ENCODE peak calls at places on chromosome 7, in nine cellular contexts. O, A, D, F, L, Z, K, J and G are unnamed samples.
A peak's percentile ranks its signal among the peaks of the same experiment; 100 is the strongest.

GRCh38 chr7:136528329-136528728 is 340.1 kb upstream of the CHRM2 start:
- DNase-seq in O (no peak), A (no peak), D (peak; percentile 88), F (peak; percentile 18), L (peak; percentile 0), Z (no peak), K (peak; percentile 66), J (peak; percentile 24), G (peak; percentile 65)

GRCh38 chr7:86025807-86026206 is 617.9 kb upstream of the GRM3 start:
- DNase-seq in O (no peak), A (no peak), D (no peak), F (no peak), L (no peak), Z (no peak), K (no peak), J (no peak), G (no peak)

GRCh38 chr7:52959336-52959735 is 76.1 kb upstream of the POM121L12 start:
- DNase-seq in O (no peak), A (no peak), D (no peak), F (no peak), L (no peak), Z (no peak), K (no peak), J (no peak), G (no peak)

GRCh38 chr7:121605297-121605640 is 209.2 kb upstream of the FAM3C start:
- DNase-seq in O (no peak), A (peak; percentile 11), D (peak; percentile 6), F (peak; percentile 5), L (no peak), Z (no peak), K (peak; percentile 28), J (peak; percentile 45), G (peak; percentile 57)

GRCh38 chr7:56483153-56483552 is 366.9 kb upstream of the NUPR2 start:
- DNase-seq in O (no peak), A (no peak), D (no peak), F (no peak), L (no peak), Z (no peak), K (no peak), J (no peak), G (no peak)

GRCh38 chr7:91165846-91166230 is 98.4 kb upstream of the FZD1 start:
- DNase-seq in O (no peak), A (no peak), D (peak; percentile 14), F (no peak), L (no peak), Z (no peak), K (no peak), J (no peak), G (no peak)

GRCh38 chr7:151426906-151427704 is 12.8 kb downstream of the CRYGN start:
- DNase-seq in O (no peak), A (no peak), D (no peak), F (no peak), L (no peak), Z (no peak), K (no peak), J (no peak), G (no peak)

GRCh38 chr7:81273601-81274397 is 354.9 kb upstream of the SEMA3C start:
- DNase-seq in O (no peak), A (no peak), D (no peak), F (no peak), L (no peak), Z (no peak), K (no peak), J (no peak), G (no peak)

GRCh38 chr7:155291045-155291530 is 6.6 kb upstream of the INSIG1 start:
- DNase-seq in O (no peak), A (no peak), D (peak; percentile 66), F (peak; percentile 44), L (no peak), Z (no peak), K (peak; percentile 87), J (peak; percentile 69), G (peak; percentile 32)

GRCh38 chr7:1144269-1144771 is 15.7 kb downstream of the ZFAND2A start:
- DNase-seq in O (no peak), A (no peak), D (no peak), F (peak; percentile 49), L (no peak), Z (no peak), K (peak; percentile 14), J (peak; percentile 29), G (peak; percentile 39)

GRCh38 chr7:91164948-91165845 is 99.0 kb upstream of the FZD1 start:
- DNase-seq in O (no peak), A (no peak), D (peak; percentile 88), F (peak; percentile 74), L (no peak), Z (no peak), K (peak; percentile 55), J (peak; percentile 65), G (peak; percentile 91)

GRCh38 chr7:44275829-44276570 is 49.4 kb downstream of the CAMK2B start:
- DNase-seq in O (peak; percentile 52), A (peak; percentile 82), D (no peak), F (no peak), L (no peak), Z (no peak), K (no peak), J (no peak), G (no peak)

DNA sequence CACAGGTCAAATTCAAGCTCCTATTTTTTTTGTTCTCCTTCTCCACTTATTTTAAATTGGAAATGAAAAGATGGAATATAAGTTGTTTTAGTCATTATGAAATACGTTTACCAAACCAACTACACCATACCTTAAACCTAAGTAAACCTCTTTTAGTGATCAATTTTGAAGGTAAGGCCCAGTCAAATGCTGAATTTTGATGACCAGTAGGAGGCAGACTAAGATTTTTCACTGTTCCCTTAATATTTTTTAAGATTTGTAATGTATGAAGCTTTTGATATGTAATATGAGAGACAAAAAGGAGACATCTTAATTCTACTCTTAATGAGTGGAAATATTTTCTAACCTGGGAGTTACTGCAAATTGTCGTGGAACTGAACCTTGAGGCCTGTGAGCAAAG is 311.6 kb downstream of the EXOC4 start:
- DNase-seq in O (no peak), A (no peak), D (no peak), F (no peak), L (no peak), Z (no peak), K (no peak), J (no peak), G (no peak)
- TF ChIP-seq CTCF in O (peak; percentile 31), A (peak; percentile 26), D (no peak), F (no peak), L (no peak), Z (no peak), K (no peak), J (no peak), G (peak; percentile 2)

GRCh38 chr7:3021825-3022224 is 21.8 kb downstream of the CARD11 start:
- DNase-seq in O (no peak), A (no peak), D (no peak), F (no peak), L (no peak), Z (no peak), K (no peak), J (no peak), G (no peak)
- TF ChIP-seq CTCF in O (no peak), A (no peak), D (no peak), F (no peak), L (no peak), Z (no peak), K (no peak), J (no peak), G (no peak)

DNA sequence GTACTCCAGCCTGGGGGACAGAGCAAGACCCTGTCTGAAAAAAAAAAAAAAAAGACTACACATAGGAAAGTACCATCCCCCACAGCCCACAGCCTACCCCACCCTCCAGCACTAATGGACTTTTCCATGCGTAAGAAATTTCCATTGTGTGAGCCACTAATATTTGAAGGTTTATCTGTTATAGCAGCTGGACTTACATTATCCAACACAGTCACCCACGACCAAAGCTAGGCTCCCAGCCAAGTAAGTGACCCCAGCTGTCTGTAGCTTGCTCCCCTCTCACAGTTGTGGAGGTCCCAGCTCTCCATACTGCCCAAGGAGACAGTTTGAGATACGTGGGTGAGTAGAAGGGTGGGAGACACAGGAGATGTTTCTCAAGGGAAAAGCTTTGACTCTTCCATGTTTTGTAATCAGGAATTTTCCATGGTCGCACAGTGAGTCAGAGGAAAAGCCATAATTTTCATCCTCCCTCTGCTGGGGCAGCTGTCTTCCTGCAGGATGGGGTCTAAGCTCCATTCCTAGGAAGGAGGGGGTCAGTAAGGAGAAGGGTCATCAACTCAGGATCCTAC is 57.4 kb downstream of the CAV1 start:
- DNase-seq in O (no peak), A (no peak), D (peak; percentile 74), F (peak; percentile 11), L (no peak), Z (no peak), K (peak; percentile 41), J (peak; percentile 61), G (no peak)
- TF ChIP-seq CTCF in O (no peak), A (peak; percentile 43), D (peak; percentile 42), F (no peak), L (no peak), Z (no peak), K (no peak), J (peak; percentile 78), G (peak; percentile 3)

GRCh38 chr7:64639267-64640001 is 26.5 kb upstream of the ZNF107 start:
- DNase-seq in O (no peak), A (no peak), D (no peak), F (no peak), L (no peak), Z (no peak), K (no peak), J (no peak), G (peak; percentile 79)
- TF ChIP-seq CTCF in O (no peak), A (no peak), D (no peak), F (no peak), L (peak; percentile 34), Z (no peak), K (no peak), J (no peak), G (no peak)

GRCh38 chr7:139168480-139168879 is 59.0 kb upstream of the ZC3HAV1 start:
- DNase-seq in O (no peak), A (no peak), D (no peak), F (no peak), L (no peak), Z (no peak), K (no peak), J (no peak), G (no peak)
- TF ChIP-seq CTCF in O (no peak), A (no peak), D (no peak), F (no peak), L (no peak), Z (no peak), K (no peak), J (no peak), G (no peak)

DNA sequence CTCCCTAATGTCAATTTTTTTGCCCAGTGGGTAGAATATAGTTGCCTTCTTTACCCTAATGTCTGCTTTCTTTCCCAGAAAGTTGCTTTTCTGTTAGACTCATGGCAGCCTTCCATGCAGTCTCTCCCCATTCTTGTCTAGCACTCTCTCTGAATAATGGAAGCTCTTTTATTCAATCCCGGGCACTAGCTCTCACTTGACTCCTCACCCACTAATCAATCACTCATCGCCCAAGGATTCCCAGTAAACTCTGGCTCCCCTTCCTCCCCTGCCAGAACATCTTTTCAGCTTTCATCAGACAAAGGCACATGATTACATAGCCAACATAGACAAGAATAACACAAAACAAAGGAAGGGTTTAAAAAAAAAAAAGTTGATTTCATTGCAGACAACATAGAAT is 100.2 kb upstream of the RELN start:
- DNase-seq in O (no peak), A (peak; percentile 45), D (no peak), F (no peak), L (no peak), Z (no peak), K (no peak), J (no peak), G (no peak)
- TF ChIP-seq CTCF in O (no peak), A (no peak), D (no peak), F (no peak), L (no peak), Z (no peak), K (no peak), J (no peak), G (no peak)

GRCh38 chr7:30702200-30702599 is 19.9 kb upstream of the CRHR2 start:
- DNase-seq in O (no peak), A (no peak), D (no peak), F (no peak), L (no peak), Z (no peak), K (peak; percentile 28), J (no peak), G (peak; percentile 6)
- TF ChIP-seq CTCF in O (no peak), A (peak; percentile 29), D (no peak), F (no peak), L (peak; percentile 52), Z (no peak), K (no peak), J (peak; percentile 17), G (peak; percentile 3)